ENCODE peak calls at places on chromosomes 12 and 14, in six cellular contexts. R is GM23338, M is AG10803, N is upper lobe of right lung, W is cardiac fibroblast, T is astrocyte of the spinal cord. S is an unnamed sample.

GRCh38 chr12:118980407-118981014 is 830 bp upstream of the SRRM4 start:
- DNase-seq in R (peak), N (no peak), T (no peak), W (no peak), M (no peak), S (no peak)

GRCh38 chr12:62537544-62537943 is 70.9 kb downstream of the MON2 start:
- DNase-seq in M (peak), T (peak), N (no peak), R (no peak), W (peak), S (peak)

GRCh38 chr12:106918746-106919145 is 37.0 kb upstream of the TMEM263 start:
- DNase-seq in R (peak), M (no peak), T (peak), W (peak), N (no peak), S (peak)

GRCh38 chr12:117311-117710 is 50.7 kb downstream of the IQSEC3 start:
- DNase-seq in T (no peak), M (no peak), R (no peak), N (no peak), W (no peak), S (no peak)

GRCh38 chr14:60544659-60545058 is 35.7 kb downstream of the SIX6 start:
- DNase-seq in M (no peak), W (no peak), T (no peak), N (no peak), R (no peak), S (no peak)

GRCh38 chr12:62267026-62267425 is 6.8 kb downstream of the USP15 start:
- DNase-seq in R (no peak), N (no peak), W (no peak), T (no peak), M (no peak), S (no peak)

GRCh38 chr12:66052988-66053615 is 77.4 kb downstream of the LLPH start:
- DNase-seq in M (no peak), W (no peak), N (no peak), T (no peak), R (no peak), S (no peak)

GRCh38 chr14:100472094-100472455 is 115.1 kb downstream of the BEGAIN start:
- DNase-seq in M (no peak), T (no peak), R (no peak), W (no peak), N (no peak), S (no peak)

GRCh38 chr14:92954933-92955332 is 32.0 kb downstream of the CHGA start:
- DNase-seq in W (no peak), M (no peak), N (no peak), T (no peak), R (no peak), S (no peak)

GRCh38 chr14:31787377-31787776 is 226.2 kb downstream of the NUBPL start:
- DNase-seq in R (no peak), T (no peak), W (no peak), N (no peak), M (no peak), S (no peak)

GRCh38 chr14:97994020-97994531 is 1196.9 kb downstream of the VRK1 start:
- DNase-seq in W (no peak), N (no peak), R (no peak), T (no peak), M (no peak), S (no peak)

GRCh38 chr12:66239295-66239694 is 50.3 kb downstream of the IRAK3 start:
- DNase-seq in T (no peak), N (no peak), M (no peak), R (peak), W (no peak), S (no peak)

GRCh38 chr14:53955671-53956426 is 776 bp downstream of the BMP4 start:
- DNase-seq in R (peak), W (peak), M (no peak), T (peak), N (peak), S (peak)

GRCh38 chr12:77845831-77846230 is 15.1 kb downstream of the NAV3 start:
- DNase-seq in R (no peak), M (peak), W (peak), N (no peak), T (peak), S (peak)

GRCh38 chr12:105409881-105410471 is 79.5 kb downstream of the C12orf75 start:
- DNase-seq in W (peak), N (no peak), M (peak), T (peak), R (no peak), S (no peak)

GRCh38 chr12:92593734-92594402 is 108.9 kb upstream of the PLEKHG7 start:
- DNase-seq in W (peak), N (peak), T (peak), R (no peak), M (peak), S (peak)

GRCh38 chr14:89921896-89922548 is 32.5 kb downstream of the EFCAB11 start:
- DNase-seq in N (no peak), T (peak), M (peak), W (peak), R (no peak), S (peak)

GRCh38 chr14:59537476-59537875 is 39.1 kb downstream of the CCDC175 start:
- DNase-seq in M (no peak), N (no peak), R (no peak), W (no peak), T (no peak), S (no peak)

GRCh38 chr12:121036810-121037326 is 2.2 kb downstream of the OASL start:
- DNase-seq in T (peak), R (no peak), W (peak), N (peak), M (peak), S (peak)

GRCh38 chr14:68796418-68797101 is 3.7 kb upstream of the ZFP36L1 start:
- DNase-seq in R (peak), M (peak), T (no peak), N (no peak), W (peak), S (no peak)

GRCh38 chr14:91509083-91509877 is 830 bp downstream of the PPP4R3A start:
- DNase-seq in W (peak), R (peak), N (peak), M (peak), T (no peak), S (peak)

GRCh38 chr12:117362391-117362790 is 965 bp upstream of the NOS1 start:
- DNase-seq in N (no peak), W (no peak), M (no peak), T (no peak), R (no peak), S (no peak)

GRCh38 chr12:127600211-127600610 is 666.8 kb upstream of the TMEM132C start:
- DNase-seq in R (no peak), M (no peak), N (no peak), W (no peak), T (no peak), S (no peak)

GRCh38 chr12:13347241-13348043 is 150.9 kb downstream of the EMP1 start:
- DNase-seq in M (peak), T (peak), R (no peak), N (no peak), W (peak), S (peak)

GRCh38 chr14:39488600-39488999 is 56.4 kb upstream of the FBXO33 start:
- DNase-seq in N (no peak), W (peak), R (peak), T (peak), M (peak), S (peak)

GRCh38 chr14:22822619-22823551 is 6.8 kb upstream of the MRPL52 start:
- DNase-seq in M (peak), N (peak), W (peak), T (peak), R (peak), S (peak)

GRCh38 chr14:41973178-41973577 is 366.5 kb downstream of the LRFN5 start:
- DNase-seq in R (no peak), W (no peak), T (no peak), N (no peak), M (no peak), S (no peak)

GRCh38 chr14:104348741-104349140 is 210.4 kb downstream of the KIF26A start:
- DNase-seq in R (no peak), M (no peak), T (no peak), N (no peak), W (no peak), S (no peak)

GRCh38 chr14:103546651-103547454 is 15.6 kb downstream of the BAG5 start:
- DNase-seq in M (no peak), T (peak), R (peak), N (peak), W (peak), S (no peak)

GRCh38 chr14:76011959-76012802 is 26.6 kb downstream of the IFT43 start:
- DNase-seq in M (no peak), T (peak), R (peak), N (no peak), W (peak), S (no peak)

GRCh38 chr12:66541446-66541845 is 137.4 kb downstream of the GRIP1 start:
- DNase-seq in N (no peak), T (no peak), W (no peak), M (no peak), R (no peak), S (no peak)

GRCh38 chr12:90322006-90322405 is 613.4 kb upstream of the ATP2B1 start:
- DNase-seq in M (no peak), N (no peak), R (no peak), T (peak), W (peak), S (peak)

GRCh38 chr14:92496458-92496857 is 17.1 kb upstream of the RIN3 start:
- DNase-seq in W (no peak), N (no peak), R (no peak), M (no peak), T (no peak), S (no peak)

GRCh38 chr12:31729728-31730127 is 907 bp upstream of the AMN1 start:
- DNase-seq in N (no peak), W (no peak), R (no peak), T (no peak), M (no peak), S (no peak)

GRCh38 chr12:52667509-52667908 is 12.7 kb downstream of the KRT1 start:
- DNase-seq in N (no peak), M (no peak), R (peak), T (no peak), W (no peak), S (no peak)
- TF ChIP-seq CTCF in N (peak), M (peak), R (peak), T (peak), W (peak), S (no peak)

GRCh38 chr14:94180655-94181271 is 6.6 kb downstream of the PPP4R4 start:
- DNase-seq in W (peak), T (peak), N (no peak), R (peak), M (peak), S (no peak)
- H3K4me3 ChIP-seq in W (no peak), T (no peak), N (peak), R (no peak), M (peak), S (peak)

GRCh38 chr12:110186059-110186458 is 61.9 kb downstream of the IFT81 start:
- DNase-seq in T (no peak), N (no peak), W (no peak), M (no peak), R (no peak), S (no peak)
- TF ChIP-seq CTCF in T (no peak), N (no peak), W (no peak), M (no peak), R (no peak), S (no peak)

GRCh38 chr14:24144451-24144850 is 2.0 kb downstream of the PSME2 start:
- DNase-seq in N (no peak), W (no peak), M (no peak), T (no peak), R (no peak), S (no peak)

GRCh38 chr14:24145700-24146621 is at the start of gene PSME2:
- DNase-seq in R (no peak), N (no peak), T (no peak), M (peak), W (no peak), S (peak)

GRCh38 chr14:24141030-24141880 is at the start of gene EMC9:
- DNase-seq in T (peak), W (peak), N (peak), R (peak), M (peak), S (peak)

GRCh38 chr14:24145219-24145618 is 1.2 kb downstream of the PSME2 start:
- DNase-seq in N (no peak), M (no peak), R (no peak), T (no peak), W (no peak), S (no peak)

GRCh38 chr14:24143511-24143910 is 2.1 kb upstream of the EMC9 start:
- DNase-seq in W (no peak), R (no peak), T (peak), M (peak), N (no peak), S (peak)
- H3K4me3 ChIP-seq in W (no peak), R (no peak), T (no peak), M (no peak), N (no peak), S (no peak)

GRCh38 chr12:27566159-27566558 is 42.2 kb downstream of the PPFIBP1 start:
- DNase-seq in W (no peak), T (no peak), R (no peak), N (no peak), M (no peak), S (no peak)
- TF ChIP-seq CTCF in W (no peak), T (peak), R (no peak), N (no peak), M (no peak), S (no peak)

GRCh38 chr12:64681200-64682052 is 71.1 kb downstream of the RASSF3 start:
- DNase-seq in N (no peak), R (no peak), W (no peak), T (no peak), M (no peak), S (no peak)

GRCh38 chr12:64678248-64678647 is 68.0 kb downstream of the RASSF3 start:
- DNase-seq in W (no peak), T (no peak), R (no peak), M (no peak), N (no peak), S (no peak)

GRCh38 chr12:64678835-64679234 is 68.5 kb downstream of the RASSF3 start:
- DNase-seq in M (no peak), T (no peak), N (no peak), R (no peak), W (no peak), S (no peak)

GRCh38 chr12:64679487-64679983 is 69.2 kb downstream of the RASSF3 start:
- DNase-seq in R (no peak), M (peak), W (peak), N (peak), T (peak), S (peak)

GRCh38 chr12:64680235-64680634 is 69.9 kb downstream of the RASSF3 start:
- DNase-seq in R (no peak), W (no peak), N (no peak), M (no peak), T (no peak), S (no peak)
- H3K4me3 ChIP-seq in R (no peak), W (no peak), N (no peak), M (no peak), T (no peak), S (no peak)

DNA sequence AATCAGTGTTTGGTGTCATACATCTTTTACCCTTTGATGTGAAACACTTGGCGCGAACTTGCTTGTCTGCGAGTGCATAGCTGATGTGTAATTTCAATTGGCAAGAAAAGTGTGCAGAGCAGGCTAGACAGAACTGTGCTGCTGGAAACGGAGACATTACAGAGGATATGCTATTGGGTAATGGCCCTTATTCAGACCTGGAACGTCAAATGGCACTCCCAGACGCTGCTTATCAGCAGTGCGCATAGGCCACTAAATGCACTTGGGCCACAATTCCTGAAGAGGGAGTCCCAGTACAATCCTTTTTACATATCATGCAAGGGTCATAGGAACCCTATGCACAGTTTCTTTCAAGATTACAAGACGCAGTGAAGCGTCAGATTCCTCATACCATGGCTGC is 15.7 kb upstream of the SLC10A1 start:
- DNase-seq in N (no peak), T (no peak), W (peak), R (no peak), M (no peak), S (no peak)
- TF ChIP-seq CTCF in N (no peak), T (no peak), W (no peak), R (peak), M (no peak), S (no peak)

S was measured in foreskin fibroblast.